ENCODE peak calls at places on chromosomes 7 and 10, in ten cellular contexts. A, T, Z, K, S, W, G, F, I and J are unnamed samples.

GRCh38 chr10:26780793-26781601 is 79.8 kb downstream of the ABI1 start:
- DNase-seq in A (peak; percentile 96), T (no peak), Z (no peak), K (no peak), S (peak; percentile 44), W (peak; percentile 42), G (peak; percentile 47), F (no peak), I (no peak), J (peak; percentile 42)

GRCh38 chr7:79529896-79530235 is 76.4 kb upstream of the MAGI2 start:
- DNase-seq in A (peak; percentile 19), T (no peak), Z (no peak), K (no peak), S (no peak), W (no peak), G (no peak), F (no peak), I (no peak), J (no peak)

GRCh38 chr10:51201947-51202346 is 127.7 kb downstream of the PRKG1 start:
- DNase-seq in A (no peak), T (no peak), Z (no peak), K (no peak), S (no peak), W (no peak), G (no peak), F (no peak), I (no peak), J (no peak)

GRCh38 chr7:977326-978048 is 2.1 kb upstream of the COX19 start:
- DNase-seq in A (no peak), T (no peak), Z (no peak), K (no peak), S (no peak), W (no peak), G (no peak), F (no peak), I (no peak), J (peak; percentile 67)

GRCh38 chr7:95473276-95473985 is 12.3 kb upstream of the ASB4 start:
- DNase-seq in A (no peak), T (peak; percentile 24), Z (no peak), K (no peak), S (no peak), W (no peak), G (no peak), F (no peak), I (no peak), J (no peak)

GRCh38 chr7:134941185-134941900 is 45.0 kb upstream of the AGBL3 start:
- DNase-seq in A (peak; percentile 83), T (no peak), Z (no peak), K (no peak), S (peak; percentile 73), W (no peak), G (peak; percentile 59), F (no peak), I (no peak), J (peak; percentile 69)

GRCh38 chr7:38506756-38507155 is 124.4 kb downstream of the AMPH start:
- DNase-seq in A (peak; percentile 49), T (no peak), Z (no peak), K (no peak), S (no peak), W (peak; percentile 31), G (peak; percentile 17), F (no peak), I (no peak), J (no peak)

GRCh38 chr10:91975438-91975837 is 51.9 kb downstream of the BTAF1 start:
- DNase-seq in A (no peak), T (no peak), Z (no peak), K (no peak), S (no peak), W (no peak), G (no peak), F (no peak), I (no peak), J (no peak)

GRCh38 chr7:140284062-140284461 is 107.3 kb upstream of the KDM7A start:
- DNase-seq in A (no peak), T (no peak), Z (no peak), K (no peak), S (no peak), W (no peak), G (no peak), F (no peak), I (no peak), J (no peak)

GRCh38 chr10:119116326-119116951 is 12.5 kb downstream of the DENND10 start:
- DNase-seq in A (no peak), T (no peak), Z (no peak), K (no peak), S (no peak), W (no peak), G (no peak), F (no peak), I (no peak), J (no peak)

GRCh38 chr7:128188396-128189230 is 52.5 kb upstream of the LEP start:
- DNase-seq in A (no peak), T (no peak), Z (no peak), K (no peak), S (no peak), W (no peak), G (no peak), F (no peak), I (peak; percentile 10), J (no peak)

GRCh38 chr7:151954866-151955820 is 1.1 kb upstream of the GALNTL5 start:
- DNase-seq in A (no peak), T (no peak), Z (no peak), K (no peak), S (no peak), W (peak; percentile 49), G (no peak), F (no peak), I (no peak), J (no peak)

GRCh38 chr10:131748831-131749766 is 151.7 kb upstream of the PPP2R2D start:
- DNase-seq in A (no peak), T (no peak), Z (no peak), K (no peak), S (no peak), W (no peak), G (no peak), F (no peak), I (no peak), J (no peak)

GRCh38 chr7:107856806-107857540 is 34.0 kb upstream of the DLD start:
- DNase-seq in A (no peak), T (no peak), Z (no peak), K (no peak), S (no peak), W (no peak), G (no peak), F (no peak), I (peak; percentile 59), J (no peak)

GRCh38 chr10:75403144-75404022 is 1.8 kb upstream of the ZNF503 start:
- DNase-seq in A (no peak), T (peak; percentile 19), Z (no peak), K (peak; percentile 79), S (no peak), W (no peak), G (no peak), F (no peak), I (no peak), J (no peak)

GRCh38 chr10:63072951-63073350 is 60.2 kb upstream of the NRBF2 start:
- DNase-seq in A (no peak), T (no peak), Z (no peak), K (no peak), S (no peak), W (no peak), G (no peak), F (no peak), I (no peak), J (no peak)

GRCh38 chr7:143460585-143460984 is 17.1 kb upstream of the TAS2R41 start:
- DNase-seq in A (no peak), T (no peak), Z (no peak), K (no peak), S (no peak), W (no peak), G (no peak), F (no peak), I (no peak), J (no peak)

GRCh38 chr7:2474813-2475677 is 1.2 kb downstream of the GRIFIN start:
- DNase-seq in A (no peak), T (no peak), Z (no peak), K (peak; percentile 61), S (no peak), W (no peak), G (no peak), F (no peak), I (no peak), J (no peak)

GRCh38 chr7:100098913-100099312 is 2.3 kb downstream of the MCM7 start:
- DNase-seq in A (no peak), T (no peak), Z (no peak), K (no peak), S (no peak), W (no peak), G (no peak), F (no peak), I (no peak), J (no peak)